ENCODE peak calls at places on chromosomes 7 and 10, in six cellular contexts. H, Q, Z, J, G and D are unnamed samples.

GRCh38 chr10:115849197-115849596 is 423.8 kb downstream of the GFRA1 start:
- DNase-seq in H (no peak), Q (no peak), Z (no peak), J (no peak), G (no peak), D (no peak)

GRCh38 chr10:108515821-108516220 is 1351.3 kb upstream of the SORCS1 start:
- DNase-seq in H (no peak), Q (no peak), Z (no peak), J (no peak), G (no peak), D (no peak)

GRCh38 chr7:128454808-128455555 is 696 bp upstream of the HILPDA start:
- DNase-seq in H (no peak), Q (no peak), Z (no peak), J (no peak), G (no peak), D (no peak)

GRCh38 chr7:104838537-104839299 is 175.3 kb upstream of the KMT2E start:
- DNase-seq in H (no peak), Q (no peak), Z (no peak), J (no peak), G (no peak), D (no peak)

GRCh38 chr10:114083040-114083439 is 39.4 kb downstream of the ADRB1 start:
- DNase-seq in H (no peak), Q (no peak), Z (no peak), J (no peak), G (peak; percentile 72), D (no peak)

GRCh38 chr7:13821152-13821787 is 168.2 kb downstream of the ETV1 start:
- DNase-seq in H (no peak), Q (no peak), Z (no peak), J (no peak), G (no peak), D (peak; percentile 18)

GRCh38 chr10:60236869-60237524 is 152.7 kb downstream of the ANK3 start:
- DNase-seq in H (no peak), Q (peak; percentile 85), Z (peak; percentile 4), J (peak; percentile 17), G (peak; percentile 44), D (peak; percentile 60)

GRCh38 chr10:87095241-87095945 is 387 bp downstream of the SHLD2 start:
- DNase-seq in H (peak; percentile 72), Q (peak; percentile 96), Z (peak; percentile 53), J (peak; percentile 87), G (peak; percentile 77), D (peak; percentile 85)

GRCh38 chr7:55148571-55148970 is 129.8 kb downstream of the EGFR start:
- DNase-seq in H (no peak), Q (no peak), Z (no peak), J (no peak), G (no peak), D (peak; percentile 38)

GRCh38 chr7:105014725-105015630 is 973 bp downstream of the KMT2E start:
- DNase-seq in H (peak; percentile 54), Q (peak; percentile 84), Z (peak; percentile 55), J (peak; percentile 79), G (peak; percentile 60), D (peak; percentile 78)

GRCh38 chr10:132654708-132655661 is 117.4 kb downstream of the INPP5A start:
- DNase-seq in H (peak; percentile 41), Q (peak; percentile 88), Z (no peak), J (peak; percentile 38), G (peak; percentile 69), D (peak; percentile 54)

GRCh38 chr7:80748302-80749042 is 110.0 kb downstream of the CD36 start:
- DNase-seq in H (no peak), Q (no peak), Z (no peak), J (no peak), G (no peak), D (no peak)

GRCh38 chr10:126391162-126391880 is 3.0 kb upstream of the ADAM12 start:
- DNase-seq in H (no peak), Q (no peak), Z (no peak), J (no peak), G (no peak), D (no peak)

GRCh38 chr10:100872034-100872791 is 40.5 kb upstream of the SLF2 start:
- DNase-seq in H (no peak), Q (no peak), Z (no peak), J (peak; percentile 40), G (no peak), D (peak; percentile 17)

GRCh38 chr10:22605168-22605567 is 109.2 kb downstream of the PIP4K2A start:
- DNase-seq in H (no peak), Q (no peak), Z (no peak), J (no peak), G (no peak), D (no peak)

GRCh38 chr10:89090760-89091455 is 100.3 kb downstream of the FAS start:
- DNase-seq in H (no peak), Q (no peak), Z (no peak), J (no peak), G (no peak), D (no peak)

DNA sequence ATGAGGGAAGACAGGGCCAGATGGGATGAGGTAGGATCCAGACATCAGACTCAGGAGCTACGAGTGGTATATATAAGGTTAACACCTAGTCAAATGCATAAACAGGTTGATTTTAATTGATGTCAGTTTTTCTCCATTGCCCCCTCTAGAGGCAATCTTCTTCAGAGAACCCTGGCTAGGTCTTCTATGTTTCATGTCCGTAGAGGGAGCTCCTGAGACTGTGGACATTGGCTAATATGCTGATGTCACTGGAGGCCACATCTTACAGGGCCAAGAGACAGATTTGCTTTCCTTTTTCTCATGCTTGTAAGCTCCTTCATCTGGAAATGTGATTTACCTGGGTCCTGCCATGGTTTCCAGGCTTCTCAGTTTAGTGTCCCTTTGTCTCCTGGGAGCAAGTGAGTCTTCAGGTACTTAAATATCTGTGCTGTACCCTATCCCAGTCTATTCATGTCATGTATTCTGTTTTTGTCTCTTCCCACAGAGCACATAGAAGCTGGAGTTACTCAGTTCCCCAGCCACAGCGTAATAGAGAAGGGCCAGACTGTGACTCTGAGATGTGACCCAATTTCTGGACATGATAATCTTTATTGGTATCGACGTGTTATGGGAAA is 161.6 kb upstream of the PRSS1 start:
- DNase-seq in H (no peak), Q (no peak), Z (no peak), J (peak; percentile 15), G (no peak), D (no peak)
- TF ChIP-seq POLR2A in H (no peak), Q (no peak), Z (no peak), J (no peak), G (no peak), D (no peak)

DNA sequence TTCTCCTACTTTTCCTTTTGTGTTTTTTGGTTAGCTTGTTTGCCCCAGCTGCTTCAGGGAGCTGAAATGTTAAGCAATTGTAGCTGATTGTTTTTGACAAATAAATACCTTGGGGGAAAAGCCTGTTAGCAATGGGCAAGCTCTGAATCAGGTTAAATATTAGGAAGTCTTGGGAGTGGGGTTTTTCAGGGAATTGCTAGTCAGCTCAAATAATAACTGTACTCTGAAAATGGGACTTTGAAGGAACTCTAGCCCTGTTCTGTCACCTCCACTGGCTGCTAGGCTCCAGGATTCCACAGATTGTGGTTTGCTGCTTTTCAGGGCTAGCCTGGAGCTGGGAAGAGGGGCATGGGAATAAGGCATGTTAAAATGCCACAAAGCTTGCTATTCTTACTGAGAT is 39.5 kb downstream of the ADK start:
- DNase-seq in H (no peak), Q (no peak), Z (no peak), J (no peak), G (no peak), D (no peak)
- H3K4me3 ChIP-seq in H (no peak overlapping the region), Q (no peak overlapping the region), Z (no peak overlapping the region), J (no peak overlapping the region), G (no peak overlapping the region), D (peak overlapping the region; percentile 26)

GRCh38 chr7:123673137-123673732 is 17.6 kb downstream of the LMOD2 start:
- DNase-seq in H (no peak), Q (no peak), Z (no peak), J (no peak), G (no peak), D (no peak)
- TF ChIP-seq POLR2A in H (no peak), Q (no peak), Z (no peak), J (no peak), G (no peak), D (no peak)

DNA sequence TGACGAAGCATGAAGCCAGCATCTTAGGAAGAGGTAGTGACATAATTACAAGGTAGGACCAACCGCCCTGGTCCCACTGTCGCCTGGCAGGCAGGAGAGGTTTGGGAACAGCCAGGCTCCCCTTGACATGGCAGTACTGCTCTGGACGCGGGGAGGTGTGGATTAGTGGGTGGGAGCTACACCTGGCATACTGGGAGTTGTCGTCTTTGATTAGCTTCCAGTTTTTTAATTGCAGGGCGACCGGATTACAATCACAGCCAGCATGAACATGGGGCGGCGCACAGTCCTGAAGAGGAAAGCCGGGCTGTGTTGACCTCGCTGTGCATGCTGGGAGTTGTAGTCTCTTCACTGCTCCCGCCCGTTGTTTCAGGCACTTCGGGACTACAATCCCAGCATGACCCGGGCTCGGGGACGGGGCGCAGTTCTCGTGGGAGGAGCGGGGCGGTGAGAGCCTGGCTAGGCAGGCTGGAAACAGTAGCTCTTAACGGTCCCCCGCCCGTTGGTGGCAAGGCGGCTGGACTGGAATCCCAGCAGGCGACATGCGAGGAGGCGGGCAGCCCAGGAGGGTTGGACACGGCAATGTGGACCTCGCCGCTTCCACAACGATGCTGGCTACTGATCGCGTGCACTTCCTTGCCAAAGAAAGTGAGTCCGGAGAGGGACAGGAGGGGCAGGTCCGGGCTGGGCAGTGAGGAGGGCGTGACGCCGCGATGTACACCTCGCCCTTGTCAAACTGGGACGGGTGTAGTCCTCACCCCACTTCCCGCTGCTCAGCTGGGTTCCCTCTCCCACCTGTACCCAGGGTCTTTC is 98.0 kb upstream of the ZNF722 start:
- DNase-seq in H (peak; percentile 94), Q (peak; percentile 97), Z (peak; percentile 90), J (peak; percentile 88), G (peak; percentile 56), D (peak; percentile 67)
- H3K4me3 ChIP-seq in H (peak overlapping the region; percentile 41), Q (peak overlapping the region; percentile 57), Z (peak overlapping the region; percentile 65), J (no peak overlapping the region), G (peak overlapping the region; percentile 65), D (peak overlapping the region; percentile 37)

GRCh38 chr10:16916496-16916895 is 99.3 kb upstream of the RSU1 start:
- DNase-seq in H (no peak), Q (no peak), Z (no peak), J (no peak), G (no peak), D (no peak)

GRCh38 chr10:16915308-16915707 is 98.1 kb upstream of the RSU1 start:
- DNase-seq in H (no peak), Q (no peak), Z (no peak), J (no peak), G (no peak), D (no peak)

GRCh38 chr10:16910795-16911164 is 93.6 kb upstream of the RSU1 start:
- DNase-seq in H (no peak), Q (no peak), Z (no peak), J (no peak), G (no peak), D (no peak)

GRCh38 chr10:16909961-16910794 is 93.0 kb upstream of the RSU1 start:
- DNase-seq in H (no peak), Q (no peak), Z (no peak), J (no peak), G (no peak), D (no peak)

GRCh38 chr10:16913266-16913665 is 96.0 kb upstream of the RSU1 start:
- DNase-seq in H (no peak), Q (no peak), Z (no peak), J (no peak), G (no peak), D (no peak)
- TF ChIP-seq POLR2A in H (no peak), Q (no peak), Z (no peak), J (no peak), G (no peak), D (no peak)

DNA sequence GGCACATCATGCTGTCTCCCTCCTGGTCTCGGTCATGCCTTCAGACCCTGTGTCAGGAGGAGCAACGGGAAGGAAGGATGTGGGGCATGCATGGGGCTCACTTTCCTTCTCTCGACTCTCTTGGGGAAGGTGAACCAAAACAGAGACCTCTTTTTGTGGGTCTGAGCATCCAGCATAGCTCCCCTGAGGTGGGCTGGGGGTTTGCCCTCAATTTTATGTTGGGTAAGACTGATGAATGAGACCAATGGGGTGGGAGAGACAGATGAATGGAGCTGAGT is 2.6 kb downstream of the ACSL5 start:
- DNase-seq in H (no peak), Q (no peak), Z (no peak), J (no peak), G (no peak), D (no peak)
- H3K4me3 ChIP-seq in H (peak overlapping the region; percentile 26), Q (peak overlapping the region; percentile 62), Z (peak overlapping the region; percentile 50), J (no peak overlapping the region), G (peak overlapping the region; percentile 43), D (peak overlapping the region; percentile 46)